ENCODE peak calls at places on chromosomes 1 and 21, in eight cellular contexts. X is foreskin fibroblast, R is ovary, K is upper lobe of left lung, Z is tibial artery, N is left ventricle myocardium inferior, Q is AG10803, W is dorsolateral prefrontal cortex. O is an unnamed sample.

GRCh38 chr21:42254631-42255030 is 35.7 kb downstream of the ABCG1 start:
- DNase-seq in X (no peak), R (no peak), K (no peak), Z (no peak), N (no peak), Q (no peak), W (peak), O (no peak)

GRCh38 chr1:26357121-26357602 is 3.2 kb upstream of the CRYBG2 start:
- DNase-seq in X (no peak), R (no peak), K (no peak), Z (no peak), N (no peak), Q (no peak), W (no peak), O (no peak)

GRCh38 chr1:92480200-92480812 is 6.4 kb downstream of the GFI1 start:
- DNase-seq in X (no peak), R (no peak), K (no peak), Z (no peak), N (no peak), Q (no peak), W (no peak), O (no peak)

GRCh38 chr1:23867542-23867952 is 543 bp downstream of the FUCA1 start:
- DNase-seq in X (no peak), R (no peak), K (peak), Z (no peak), N (no peak), Q (no peak), W (no peak), O (no peak)

GRCh38 chr21:36929622-36930021 is 36.8 kb downstream of the HLCS start:
- DNase-seq in X (peak), R (no peak), K (no peak), Z (no peak), N (no peak), Q (peak), W (peak), O (no peak)

GRCh38 chr1:27999055-27999454 is 39.3 kb downstream of the XKR8 start:
- DNase-seq in X (no peak), R (no peak), K (no peak), Z (no peak), N (no peak), Q (no peak), W (no peak), O (no peak)

GRCh38 chr21:19870682-19871081 is 1127.5 kb upstream of the NCAM2 start:
- DNase-seq in X (no peak), R (no peak), K (no peak), Z (no peak), N (no peak), Q (no peak), W (no peak), O (no peak)

GRCh38 chr1:116316373-116316772 is 56.7 kb upstream of the ATP1A1 start:
- DNase-seq in X (no peak), R (no peak), K (no peak), Z (no peak), N (no peak), Q (no peak), W (no peak), O (no peak)

GRCh38 chr21:31098576-31099005 is 60.3 kb upstream of the KRTAP19-8 start:
- DNase-seq in X (peak), R (peak), K (peak), Z (peak), N (peak), Q (peak), W (peak), O (no peak)

GRCh38 chr1:246724725-246725095 is 501 bp downstream of the SCCPDH start:
- DNase-seq in X (peak), R (peak), K (no peak), Z (no peak), N (no peak), Q (peak), W (no peak), O (no peak)

GRCh38 chr21:26834181-26834945 is 10.8 kb downstream of the ADAMTS1 start:
- DNase-seq in X (no peak), R (no peak), K (no peak), Z (no peak), N (no peak), Q (peak), W (no peak), O (no peak)

GRCh38 chr1:30679201-30679975 is 44.0 kb downstream of the MATN1 start:
- DNase-seq in X (no peak), R (no peak), K (no peak), Z (no peak), N (no peak), Q (no peak), W (peak), O (no peak)

GRCh38 chr1:30681782-30682181 is 41.6 kb downstream of the MATN1 start:
- DNase-seq in X (no peak), R (no peak), K (no peak), Z (no peak), N (no peak), Q (no peak), W (no peak), O (no peak)

GRCh38 chr1:30679976-30680305 is 43.4 kb downstream of the MATN1 start:
- DNase-seq in X (no peak), R (no peak), K (no peak), Z (no peak), N (no peak), Q (no peak), W (no peak), O (no peak)

GRCh38 chr1:30680879-30681278 is 42.5 kb downstream of the MATN1 start:
- DNase-seq in X (no peak), R (no peak), K (no peak), Z (no peak), N (no peak), Q (no peak), W (no peak), O (no peak)

DNA sequence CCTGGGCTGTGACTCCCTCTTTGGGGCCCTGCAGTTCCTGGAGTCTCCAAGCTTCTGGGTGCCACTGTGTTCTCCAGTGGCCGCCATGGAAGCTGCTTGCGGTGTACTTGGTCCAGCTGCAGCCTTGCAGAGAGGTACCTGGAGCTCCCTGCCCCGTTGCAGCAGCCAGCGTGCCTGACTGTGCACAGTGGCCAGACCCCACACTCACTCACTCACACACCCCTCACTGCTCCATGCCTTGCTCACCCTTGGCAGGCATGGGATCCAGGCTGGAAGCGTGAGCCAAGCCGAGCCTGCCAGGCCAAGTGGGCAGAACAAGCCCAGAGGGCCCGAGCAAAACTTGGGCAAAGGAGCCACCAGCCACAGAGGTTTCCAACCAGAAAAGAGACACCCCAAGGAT is 43.0 kb downstream of the MATN1 start:
- DNase-seq in X (no peak), R (no peak), K (no peak), Z (no peak), N (no peak), Q (no peak), W (peak), O (no peak)
- H3K4me3 ChIP-seq in X (no peak), R (no peak), K (no peak), Z (no peak), N (no peak), Q (no peak), W (no peak), O (no peak)

DNA sequence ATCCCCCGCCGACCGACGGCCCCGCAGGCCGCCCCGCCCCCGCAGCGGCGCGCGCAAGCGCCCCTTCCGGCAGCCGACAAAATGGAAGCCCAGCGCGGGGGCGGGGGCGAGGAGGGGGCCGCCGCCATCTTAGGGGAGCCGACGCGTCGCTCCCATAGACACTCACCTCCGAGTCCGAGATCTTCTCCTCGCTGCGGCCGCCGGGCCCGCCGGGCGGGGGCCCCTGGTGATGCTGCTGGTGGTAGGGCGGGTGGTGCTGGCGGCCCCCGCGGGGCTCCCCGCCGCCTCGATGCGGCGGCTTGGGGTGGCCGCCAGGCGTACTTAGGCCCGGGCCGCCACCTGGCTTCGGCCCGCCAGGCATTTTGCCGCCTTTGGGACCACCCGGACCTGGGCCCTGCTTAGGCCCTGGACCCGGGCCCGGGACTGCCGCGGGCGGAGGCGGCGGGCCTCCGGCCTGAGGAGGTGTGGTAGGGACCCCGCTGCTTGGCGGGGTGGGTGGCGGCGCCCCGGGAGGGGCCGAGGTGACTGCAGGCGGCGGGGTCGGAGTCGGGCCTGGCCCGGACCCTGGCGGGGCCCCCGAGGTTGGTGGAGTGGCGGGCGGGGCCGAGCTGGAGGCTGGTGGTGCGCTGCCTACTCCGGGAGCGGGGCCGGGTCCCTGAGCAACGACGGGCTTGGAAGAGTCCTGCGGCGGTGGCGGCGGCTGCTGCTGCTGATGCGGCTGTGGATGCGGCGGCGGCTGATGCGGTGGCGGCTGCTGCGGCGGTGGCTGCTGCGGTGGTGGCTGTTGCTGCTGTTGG is 691 bp downstream of the SFPQ start:
- DNase-seq in X (peak), R (peak), K (peak), Z (peak), N (peak), Q (peak), W (peak), O (no peak)
- TF ChIP-seq CTCF in X (no peak), R (no peak), K (peak), Z (peak), N (peak), Q (no peak), W (no peak), O (no peak)

DNA sequence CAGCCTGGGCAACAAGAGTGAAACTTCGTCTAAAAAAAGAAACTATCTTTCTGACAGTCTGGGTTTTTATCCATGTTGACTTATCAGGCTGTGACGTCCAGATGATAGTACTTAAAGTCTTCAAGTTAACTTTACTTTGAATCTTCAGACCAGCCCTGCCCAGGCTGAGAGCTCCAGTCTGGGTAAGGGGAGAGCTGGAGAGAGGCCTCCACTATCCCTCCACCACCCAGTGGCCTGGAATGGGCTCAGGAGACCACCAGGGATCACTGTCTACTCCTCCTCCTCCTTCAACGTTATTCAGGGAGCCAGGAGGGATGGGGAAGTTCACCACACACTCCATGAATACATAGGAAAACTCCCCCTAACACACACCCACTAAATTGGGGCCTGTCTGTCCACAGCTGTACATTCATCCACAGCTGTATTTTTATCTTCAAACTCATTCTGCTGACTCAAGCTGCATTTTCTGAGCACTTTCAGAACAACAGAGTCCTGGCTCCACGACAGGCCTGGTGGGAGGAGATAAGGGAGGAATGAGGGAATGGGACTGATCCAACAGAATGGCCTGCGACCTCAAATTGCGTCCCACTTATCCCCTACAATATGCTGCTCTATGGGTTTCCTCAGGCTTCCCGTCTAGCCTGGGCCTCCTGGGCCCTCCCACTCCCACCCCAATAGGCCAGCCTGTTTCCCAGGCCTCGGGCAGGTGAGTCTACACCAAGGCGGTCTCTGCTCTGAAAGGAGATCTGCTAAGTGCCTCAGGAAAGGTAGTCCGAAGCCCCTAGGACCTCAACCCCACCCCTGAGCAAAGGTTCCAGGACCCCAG is 1.8 kb downstream of the SLC45A3 start:
- DNase-seq in X (no peak), R (peak), K (no peak), Z (no peak), N (peak), Q (no peak), W (no peak), O (no peak)
- H3K4me3 ChIP-seq in X (no peak), R (peak), K (no peak), Z (peak), N (peak), Q (no peak), W (peak), O (no peak)

DNA sequence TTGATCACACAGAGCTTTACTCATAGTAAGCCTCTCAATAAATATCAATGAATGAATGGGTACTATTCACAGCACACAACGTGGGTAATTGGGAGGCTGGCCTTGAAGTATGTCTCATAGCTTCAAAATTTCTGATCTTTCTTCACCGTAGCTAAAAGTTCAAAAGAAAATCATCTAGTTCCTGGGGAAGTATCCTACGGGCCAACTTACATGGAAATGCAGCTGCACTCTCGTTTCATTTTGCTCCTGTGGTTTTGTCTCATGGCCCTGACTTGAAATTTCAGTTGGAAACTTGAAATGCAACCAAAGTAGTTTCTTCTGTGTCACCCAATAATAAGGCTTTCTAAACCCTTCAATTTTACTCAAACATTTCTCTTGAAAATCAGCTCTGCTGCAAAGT is 76.1 kb upstream of the CNIH3 start:
- DNase-seq in X (no peak), R (no peak), K (no peak), Z (no peak), N (no peak), Q (peak), W (no peak), O (no peak)
- TF ChIP-seq CTCF in X (no peak), R (no peak), K (no peak), Z (no peak), N (no peak), Q (no peak), W (no peak), O (no peak)

DNA sequence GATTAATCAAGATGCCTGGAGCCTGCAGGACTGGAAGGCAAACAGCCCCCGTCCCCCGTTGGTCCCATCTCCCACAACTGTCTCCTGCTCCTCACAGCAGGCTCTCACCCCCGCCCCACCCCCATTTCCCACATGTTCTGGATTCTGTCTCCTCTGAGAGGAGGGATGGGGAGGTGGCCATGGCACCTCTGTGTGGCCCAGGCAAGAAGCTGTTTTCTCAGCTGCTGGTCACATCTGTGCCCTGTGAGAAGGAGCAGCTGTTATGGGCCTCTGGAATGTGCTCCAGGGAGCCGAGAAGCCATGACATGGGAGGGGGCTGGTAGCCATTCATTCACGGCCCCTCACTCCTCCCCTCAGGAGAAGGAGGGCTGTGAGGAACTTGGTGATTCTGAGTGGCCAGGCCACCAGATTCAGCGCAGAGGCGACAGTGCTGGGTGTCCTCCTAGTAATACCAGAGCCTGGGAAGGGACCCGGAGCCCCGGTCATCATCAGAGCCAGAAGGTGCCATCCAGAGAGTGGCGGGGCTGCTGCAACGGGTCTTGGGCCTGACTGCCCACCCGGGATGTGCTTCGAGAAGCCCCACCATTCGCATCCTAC is 1.4 kb downstream of the NES start:
- DNase-seq in X (no peak), R (no peak), K (no peak), Z (no peak), N (peak), Q (no peak), W (no peak), O (no peak)
- H3K4me3 ChIP-seq in X (peak), R (peak), K (peak), Z (peak), N (peak), Q (peak), W (peak), O (no peak)

DNA sequence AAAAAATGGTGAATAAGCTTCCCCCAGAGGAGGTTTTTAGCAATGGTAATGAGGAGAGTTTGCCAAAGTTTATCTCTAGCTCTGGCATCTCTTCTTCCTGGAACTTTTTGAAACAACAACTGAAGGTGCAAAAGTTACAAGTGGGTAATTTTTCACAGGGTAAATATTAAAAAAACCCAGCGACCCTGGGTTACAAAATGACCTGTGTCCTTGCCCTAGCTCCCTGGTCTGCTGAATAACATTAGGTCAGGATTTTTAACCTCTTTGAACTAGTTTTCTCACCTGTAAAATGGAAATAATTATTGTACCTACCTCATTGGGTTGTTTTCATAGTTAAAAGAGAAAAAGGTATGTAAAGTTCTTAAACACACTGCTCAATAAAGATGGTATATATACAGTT is 332.4 kb upstream of the DUSP10 start:
- DNase-seq in X (no peak), R (no peak), K (no peak), Z (no peak), N (no peak), Q (no peak), W (no peak), O (no peak)
- TF ChIP-seq CTCF in X (no peak), R (no peak), K (no peak), Z (no peak), N (no peak), Q (no peak), W (no peak), O (no peak)

GRCh38 chr1:31875636-31876236 is 59.9 kb upstream of the SPOCD1 start:
- DNase-seq in X (no peak), R (no peak), K (no peak), Z (no peak), N (no peak), Q (no peak), W (no peak), O (no peak)
- H3K4me3 ChIP-seq in X (no peak), R (no peak), K (no peak), Z (no peak), N (no peak), Q (no peak), W (no peak), O (no peak)

GRCh38 chr1:8831329-8831728 is 13.9 kb upstream of the RERE start:
- DNase-seq in X (no peak), R (no peak), K (no peak), Z (no peak), N (no peak), Q (no peak), W (no peak), O (no peak)
- TF ChIP-seq CTCF in X (peak), R (no peak), K (no peak), Z (no peak), N (peak), Q (peak), W (no peak), O (no peak)

DNA sequence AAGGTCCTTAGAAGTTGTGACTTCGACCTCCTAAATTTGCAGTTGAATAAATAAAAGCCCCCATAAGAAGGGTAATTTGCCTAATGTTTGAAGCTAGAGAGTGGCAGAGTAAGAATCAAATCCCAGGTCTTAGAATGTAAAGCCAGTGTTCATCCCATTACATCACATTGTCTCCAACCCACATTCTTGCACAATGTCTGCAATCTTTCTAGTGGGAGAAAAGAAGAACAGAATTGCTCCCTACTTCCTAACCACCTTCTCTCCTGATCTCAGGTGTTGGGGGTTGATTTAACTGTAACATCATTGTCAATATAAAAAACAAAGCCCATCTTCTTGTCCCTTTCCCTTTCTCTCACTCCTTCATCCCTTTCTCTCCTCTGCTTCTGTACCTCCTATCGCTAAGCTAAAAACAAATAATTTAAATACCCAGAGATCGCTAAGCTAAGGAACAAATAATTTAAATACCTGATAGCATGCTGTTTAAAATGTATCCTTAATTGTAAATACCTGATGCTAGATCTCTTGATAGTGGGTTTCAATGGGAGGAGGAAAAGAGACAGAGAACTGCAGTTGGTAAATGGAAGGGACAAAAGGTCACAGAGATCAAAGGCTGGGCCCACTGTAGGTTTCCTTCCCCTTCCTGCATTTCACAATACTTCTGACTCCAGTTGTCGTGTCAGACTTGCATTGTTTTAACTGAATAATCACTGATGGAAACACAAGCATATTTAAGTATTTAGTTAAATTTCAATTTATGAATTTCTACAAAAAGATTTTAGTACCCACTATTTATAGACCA is 32.1 kb upstream of the CCDC190 start:
- DNase-seq in X (peak), R (no peak), K (no peak), Z (no peak), N (no peak), Q (peak), W (no peak), O (no peak)
- H3K4me3 ChIP-seq in X (no peak), R (no peak), K (no peak), Z (no peak), N (no peak), Q (no peak), W (no peak), O (no peak)

O was measured in GM12864.